ENCODE peak calls at places on chromosomes 4 and X, in four cellular contexts. B is SK-MEL-5; P is naive thymus-derived CD4-positive, alpha-beta T cell; S is NAMALWA. W is an unnamed sample.

GRCh38 chrX:16678689-16679088 is 28.7 kb downstream of the S100G start:
- DNase-seq in B (peak; percentile 42), P (no peak), S (no peak), W (no peak)

GRCh38 chr4:30720656-30721352 is 635 bp downstream of the PCDH7 start:
- DNase-seq in B (no peak), P (no peak), S (no peak), W (peak; percentile 68)

GRCh38 chrX:276588-277171 is 4.5 kb upstream of the PLCXD1 start:
- DNase-seq in B (no peak), P (no peak), S (no peak), W (no peak)

GRCh38 chrX:154317391-154318000 is 21.9 kb downstream of the TKTL1 start:
- DNase-seq in B (peak; percentile 64), P (no peak), S (no peak), W (peak; percentile 42)

GRCh38 chr4:141705747-141706377 is 69.5 kb downstream of the IL15 start:
- DNase-seq in B (no peak), P (no peak), S (no peak), W (no peak)

GRCh38 chr4:102328045-102328444 is 17.2 kb downstream of the SLC39A8 start:
- DNase-seq in B (no peak), P (no peak), S (no peak), W (no peak)

GRCh38 chrX:39903937-39904336 is 193.8 kb downstream of the BCOR start:
- DNase-seq in B (no peak), P (no peak), S (no peak), W (no peak)

GRCh38 chr4:20253799-20254409 is 2.2 kb downstream of the SLIT2 start:
- DNase-seq in B (no peak), P (no peak), S (no peak), W (peak; percentile 52)

GRCh38 chr4:118271788-118272187 is 81.0 kb downstream of the PRSS12 start:
- DNase-seq in B (no peak), P (no peak), S (no peak), W (no peak)

GRCh38 chrX:14032383-14032782 is 2.7 kb upstream of the GEMIN8 start:
- DNase-seq in B (peak; percentile 57), P (peak; percentile 74), S (peak; percentile 66), W (peak; percentile 75)